ENCODE peak calls at places on chromosomes 11 and 22, in eight cellular contexts. I is H9, B is MCF 10A, Y is fibroblast of lung, G is sigmoid colon, S is astrocyte of the cerebellum, W is neural crest cell, M is A673. U is an unnamed sample.

GRCh38 chr11:11620966-11621880 is 582 bp downstream of the GALNT18 start:
- DNase-seq in G (peak), Y (peak), S (no peak), W (peak), I (no peak), M (peak), B (no peak), U (no peak)

GRCh38 chr11:19429108-19429760 is 188.5 kb upstream of the E2F8 start:
- DNase-seq in M (no peak), Y (no peak), I (no peak), B (no peak), S (no peak), W (no peak), G (no peak), U (no peak)

GRCh38 chr11:67120881-67121710 is 2.0 kb downstream of the KDM2A start:
- DNase-seq in I (no peak), S (no peak), Y (peak), M (peak), G (peak), B (peak), W (no peak), U (no peak)

GRCh38 chr22:17131686-17132085 is 10.5 kb upstream of the TMEM121B start:
- DNase-seq in G (peak), Y (no peak), S (no peak), B (no peak), M (no peak), I (no peak), W (no peak), U (no peak)

GRCh38 chr11:117221775-117222517 is 9.9 kb downstream of the PCSK7 start:
- DNase-seq in B (peak), I (no peak), S (no peak), G (peak), W (no peak), M (peak), Y (no peak), U (no peak)

GRCh38 chr11:17473071-17473744 is 3.4 kb downstream of the ABCC8 start:
- DNase-seq in W (peak), S (no peak), B (peak), M (peak), G (no peak), Y (no peak), I (peak), U (peak)

GRCh38 chr11:117750916-117751773 is 45.9 kb downstream of the DSCAML1 start:
- DNase-seq in W (no peak), G (peak), B (no peak), M (no peak), S (no peak), I (no peak), Y (no peak), U (no peak)

GRCh38 chr22:30047364-30047738 is 32.9 kb upstream of the HORMAD2 start:
- DNase-seq in G (peak), B (no peak), Y (no peak), M (peak), I (peak), S (no peak), W (no peak), U (no peak)

GRCh38 chr11:128757235-128757711 is 63.4 kb downstream of the FLI1 start:
- DNase-seq in Y (peak), G (no peak), M (peak), W (no peak), S (no peak), I (peak), B (peak), U (no peak)

GRCh38 chr11:75691804-75692203 is 23.0 kb upstream of the MAP6 start:
- DNase-seq in S (no peak), Y (no peak), I (no peak), B (no peak), G (no peak), W (no peak), M (no peak), U (no peak)

DNA sequence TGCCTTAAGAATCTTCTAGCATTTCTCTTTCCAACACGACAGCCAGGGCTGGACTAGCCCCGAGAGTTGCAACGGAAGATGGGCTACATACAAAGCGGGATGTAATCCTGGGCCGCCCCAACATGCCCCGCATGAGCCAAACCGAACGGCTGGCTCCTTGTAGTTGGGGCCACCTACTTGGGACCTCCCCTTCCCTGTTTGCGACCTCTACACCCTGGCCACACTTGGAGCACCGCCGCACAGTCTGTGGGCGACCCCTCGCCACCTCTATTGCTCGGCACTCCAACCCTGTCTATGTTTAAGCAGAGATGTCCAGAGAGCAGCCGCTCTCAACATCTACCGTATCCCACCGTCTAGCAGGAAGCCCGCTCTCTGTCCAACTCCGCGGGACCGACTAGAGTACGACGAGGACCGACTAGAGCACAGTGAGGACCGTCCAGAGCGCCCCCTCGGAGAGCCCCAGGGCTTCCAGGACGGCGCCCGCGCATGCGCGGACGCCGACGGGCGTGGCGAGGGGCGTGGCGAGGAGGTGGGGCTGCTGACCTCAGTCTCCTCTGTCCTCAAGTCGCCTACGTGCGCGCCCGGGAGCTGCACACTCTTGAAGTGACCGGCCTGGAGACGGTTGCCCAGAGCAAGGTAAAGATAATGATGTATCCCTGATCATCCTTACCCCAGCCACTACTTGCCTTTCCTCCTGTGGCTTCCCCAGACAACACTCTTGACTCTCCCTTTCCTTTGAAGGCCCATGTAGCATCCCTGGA is 32.3 kb downstream of the NEAT1 start:
- DNase-seq in W (peak), G (peak), I (peak), M (peak), B (no peak), S (no peak), Y (peak), U (peak)
- TF ChIP-seq CTCF in W (no peak), G (no peak), I (no peak), M (peak), B (no peak), S (no peak), Y (no peak), U (no peak)

GRCh38 chr11:62707277-62707771 is at the start of the genes BSCL2 and GNG3:
- DNase-seq in I (peak), Y (peak), M (peak), B (no peak), W (peak), S (no peak), G (no peak), U (peak)

GRCh38 chr11:62708423-62709261 is 1.2 kb downstream of the GNG3 start:
- DNase-seq in I (peak), B (no peak), W (no peak), Y (no peak), M (no peak), G (peak), S (no peak), U (peak)

GRCh38 chr11:62706841-62707240 is 383 bp downstream of the BSCL2 start:
- DNase-seq in B (no peak), G (peak), I (no peak), Y (no peak), S (no peak), M (no peak), W (no peak), U (no peak)

GRCh38 chr11:62710001-62710345 is 2.5 kb downstream of the GNG3 start:
- DNase-seq in B (no peak), M (no peak), Y (no peak), I (no peak), W (peak), S (no peak), G (peak), U (no peak)

GRCh38 chr11:62709262-62710000 is 2.0 kb downstream of the GNG3 start:
- DNase-seq in Y (peak), G (peak), B (peak), S (peak), W (peak), M (peak), I (peak), U (peak)
- TF ChIP-seq CTCF in Y (no peak), G (no peak), B (no peak), S (no peak), W (no peak), M (no peak), I (no peak), U (no peak)

DNA sequence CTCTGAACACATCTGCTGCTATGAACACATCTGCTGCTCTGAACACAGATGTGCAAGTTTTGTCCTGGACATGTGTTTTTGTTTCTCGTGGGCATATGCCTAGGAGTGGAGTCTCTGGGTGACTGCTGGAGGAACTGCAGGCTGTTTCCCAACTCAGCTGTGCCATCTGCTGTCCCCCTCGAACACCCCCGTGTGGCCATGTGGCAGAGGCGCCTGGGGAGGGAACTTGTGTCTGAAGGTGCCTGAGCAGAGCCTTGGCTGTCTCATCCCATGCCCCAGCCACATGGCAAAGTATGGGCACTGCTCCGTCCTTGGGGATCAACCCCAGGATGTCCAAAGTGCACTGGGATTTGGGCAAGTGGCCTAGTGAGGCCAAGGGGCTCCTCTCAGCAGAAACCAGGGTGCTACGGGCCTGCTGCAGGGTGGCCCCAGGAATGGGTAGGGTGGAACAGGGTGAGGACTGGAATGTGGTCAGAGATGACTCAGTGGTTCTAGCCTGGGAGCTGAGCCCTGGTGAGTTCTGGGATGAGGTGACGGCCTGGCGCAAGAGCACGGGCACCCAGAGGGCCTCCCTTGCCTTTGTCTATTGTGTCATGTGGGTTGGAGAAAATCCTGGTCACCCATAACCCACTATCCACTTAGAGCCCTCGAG is 14.7 kb downstream of the GATD1 start:
- DNase-seq in M (peak), W (no peak), Y (peak), G (no peak), S (no peak), I (peak), B (peak), U (no peak)
- TF ChIP-seq CTCF in M (peak), W (peak), Y (peak), G (no peak), S (peak), I (peak), B (peak), U (no peak)

GRCh38 chr22:43475549-43476076 is 63.8 kb downstream of the MPPED1 start:
- DNase-seq in W (no peak), G (no peak), I (no peak), Y (no peak), S (no peak), B (no peak), M (no peak), U (no peak)

GRCh38 chr22:43476751-43477150 is 64.9 kb downstream of the MPPED1 start:
- DNase-seq in Y (no peak), W (no peak), S (no peak), B (no peak), I (no peak), G (no peak), M (no peak), U (no peak)

GRCh38 chr22:43477966-43478365 is 66.2 kb downstream of the MPPED1 start:
- DNase-seq in W (no peak), Y (no peak), I (no peak), S (no peak), G (no peak), B (no peak), M (no peak), U (no peak)

GRCh38 chr22:43477151-43477725 is 65.4 kb downstream of the MPPED1 start:
- DNase-seq in S (no peak), Y (no peak), W (no peak), B (no peak), I (no peak), G (no peak), M (no peak), U (no peak)

DNA sequence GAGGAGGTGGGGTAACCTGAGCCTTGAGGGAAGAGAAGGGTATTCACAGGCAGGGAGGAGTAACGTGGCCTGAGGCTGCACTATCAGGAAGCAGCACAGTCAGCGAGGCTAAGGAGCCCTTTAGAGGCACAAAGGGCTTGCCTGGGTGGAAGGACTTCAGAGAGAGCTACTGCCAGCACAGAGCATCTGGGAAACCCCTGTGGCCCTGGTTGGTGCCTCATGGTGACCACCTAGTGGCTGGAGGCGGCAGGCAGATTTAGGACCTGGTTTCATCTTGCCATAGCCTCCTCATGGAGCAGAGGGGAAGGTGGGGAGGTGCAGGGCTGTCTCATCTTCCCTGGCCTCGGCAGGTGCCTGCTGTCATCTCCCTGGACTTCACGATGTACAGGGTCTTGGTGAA is 64.5 kb downstream of the MPPED1 start:
- DNase-seq in M (no peak), W (no peak), I (peak), Y (no peak), B (no peak), G (no peak), S (no peak), U (no peak)
- TF ChIP-seq CTCF in M (no peak), W (peak), I (peak), Y (no peak), B (no peak), G (no peak), S (no peak), U (no peak)

GRCh38 chr11:132140056-132140455 is 769.6 kb downstream of the NTM start:
- DNase-seq in M (peak), W (no peak), I (no peak), G (no peak), Y (no peak), B (no peak), S (no peak), U (no peak)
- TF ChIP-seq CTCF in M (peak), W (peak), I (peak), G (no peak), Y (no peak), B (no peak), S (no peak), U (peak)

GRCh38 chr11:26522912-26523610 is 49.0 kb downstream of the MUC15 start:
- DNase-seq in M (peak), B (peak), G (no peak), I (peak), W (no peak), Y (peak), S (peak), U (no peak)
- TF ChIP-seq CTCF in M (peak), B (peak), G (no peak), I (peak), W (peak), Y (peak), S (peak), U (no peak)

GRCh38 chr11:2092956-2093412 is 46.2 kb downstream of the IGF2 start:
- DNase-seq in I (peak), B (peak), G (peak), Y (peak), S (peak), M (no peak), W (no peak), U (no peak)
- TF ChIP-seq CTCF in I (no peak), B (no peak), G (no peak), Y (no peak), S (no peak), M (no peak), W (no peak), U (no peak)

GRCh38 chr11:119795231-119795630 is 66.2 kb upstream of the NECTIN1 start:
- DNase-seq in G (no peak), Y (peak), M (peak), W (no peak), S (peak), B (peak), I (no peak), U (no peak)
- TF ChIP-seq CTCF in G (no peak), Y (no peak), M (no peak), W (no peak), S (no peak), B (no peak), I (no peak), U (no peak)

U was measured in endothelial cell.